ENCODE peak calls at places on chromosomes 4 and X, in ten cellular contexts. One of them, this sample, is unnamed.

GRCh38 chr4:109174224-109174953 is 128.1 kb downstream of the COL25A1 start:
- DNase-seq in neural crest cell: no peak
- DNase-seq in left lung: no peak
- DNase-seq in A673: no peak
- DNase-seq in GM12865: no peak
- DNase-seq in uterus: no peak
- DNase-seq in psoas muscle: no peak
- DNase-seq in testis: no peak
- DNase-seq in keratinocyte: no peak
- DNase-seq in Calu3: no peak
- DNase-seq in this sample: no peak

GRCh38 chrX:45083314-45083713 is 117.4 kb downstream of the DIPK2B start:
- DNase-seq in Calu3: no peak
- DNase-seq in neural crest cell: no peak
- DNase-seq in A673: no peak
- DNase-seq in psoas muscle: no peak
- DNase-seq in testis: no peak
- DNase-seq in keratinocyte: no peak
- DNase-seq in uterus: no peak
- DNase-seq in left lung: no peak
- DNase-seq in GM12865: no peak
- DNase-seq in this sample: no peak

GRCh38 chr4:107546637-107547036 is 173.4 kb downstream of the PAPSS1 start:
- DNase-seq in A673: peak; percentile 43
- DNase-seq in testis: no peak
- DNase-seq in neural crest cell: no peak
- DNase-seq in GM12865: no peak
- DNase-seq in keratinocyte: peak; percentile 33
- DNase-seq in Calu3: no peak
- DNase-seq in psoas muscle: no peak
- DNase-seq in uterus: no peak
- DNase-seq in left lung: no peak
- DNase-seq in this sample: no peak

GRCh38 chr4:183600189-183600685 is 58.7 kb downstream of the RWDD4 start:
- DNase-seq in A673: peak; percentile 28
- DNase-seq in neural crest cell: no peak
- DNase-seq in uterus: no peak
- DNase-seq in testis: no peak
- DNase-seq in psoas muscle: no peak
- DNase-seq in Calu3: no peak
- DNase-seq in left lung: no peak
- DNase-seq in keratinocyte: no peak
- DNase-seq in GM12865: peak; percentile 9
- DNase-seq in this sample: no peak

GRCh38 chr4:17059192-17059634 is 160.8 kb upstream of the LDB2 start:
- DNase-seq in neural crest cell: no peak
- DNase-seq in uterus: peak; percentile 63
- DNase-seq in Calu3: no peak
- DNase-seq in keratinocyte: no peak
- DNase-seq in psoas muscle: peak; percentile 49
- DNase-seq in left lung: no peak
- DNase-seq in A673: peak; percentile 19
- DNase-seq in GM12865: no peak
- DNase-seq in testis: peak; percentile 56
- DNase-seq in this sample: peak; percentile 12

GRCh38 chrX:34197946-34198345 is 65.8 kb upstream of the FAM47A start:
- DNase-seq in Calu3: no peak
- DNase-seq in keratinocyte: no peak
- DNase-seq in neural crest cell: no peak
- DNase-seq in psoas muscle: no peak
- DNase-seq in left lung: no peak
- DNase-seq in A673: no peak
- DNase-seq in testis: no peak
- DNase-seq in GM12865: no peak
- DNase-seq in uterus: no peak
- DNase-seq in this sample: no peak

GRCh38 chr4:125388653-125389052 is 73.9 kb downstream of the FAT4 start:
- DNase-seq in neural crest cell: no peak
- DNase-seq in left lung: no peak
- DNase-seq in keratinocyte: no peak
- DNase-seq in A673: peak; percentile 30
- DNase-seq in GM12865: no peak
- DNase-seq in psoas muscle: no peak
- DNase-seq in testis: no peak
- DNase-seq in Calu3: no peak
- DNase-seq in uterus: no peak
- DNase-seq in this sample: peak; percentile 50

GRCh38 chrX:149908727-149909126 is 20.6 kb upstream of the HSFX4 start:
- DNase-seq in GM12865: no peak
- DNase-seq in neural crest cell: no peak
- DNase-seq in testis: no peak
- DNase-seq in left lung: no peak
- DNase-seq in keratinocyte: no peak
- DNase-seq in Calu3: no peak
- DNase-seq in A673: no peak
- DNase-seq in psoas muscle: no peak
- DNase-seq in uterus: no peak
- DNase-seq in this sample: no peak

GRCh38 chrX:46840946-46841740 is 4.3 kb downstream of the RP2 start:
- DNase-seq in neural crest cell: no peak
- DNase-seq in left lung: no peak
- DNase-seq in A673: peak; percentile 37
- DNase-seq in testis: peak; percentile 20
- DNase-seq in uterus: no peak
- DNase-seq in psoas muscle: no peak
- DNase-seq in keratinocyte: no peak
- DNase-seq in GM12865: peak; percentile 11
- DNase-seq in Calu3: no peak
- DNase-seq in this sample: no peak

GRCh38 chr4:151276787-151277557 is at the start of gene PRSS48:
- DNase-seq in keratinocyte: no peak
- DNase-seq in psoas muscle: peak; percentile 78
- DNase-seq in A673: peak; percentile 74
- DNase-seq in GM12865: peak; percentile 56
- DNase-seq in neural crest cell: peak; percentile 63
- DNase-seq in testis: peak; percentile 75
- DNase-seq in Calu3: peak; percentile 73
- DNase-seq in left lung: peak; percentile 82
- DNase-seq in uterus: peak; percentile 27
- DNase-seq in this sample: peak; percentile 42

GRCh38 chr4:20987191-20987590 is 286.9 kb downstream of the PACRGL start:
- DNase-seq in psoas muscle: no peak
- DNase-seq in neural crest cell: no peak
- DNase-seq in testis: no peak
- DNase-seq in A673: no peak
- DNase-seq in keratinocyte: no peak
- DNase-seq in GM12865: no peak
- DNase-seq in left lung: no peak
- DNase-seq in uterus: no peak
- DNase-seq in Calu3: no peak
- DNase-seq in this sample: no peak

GRCh38 chrX:69238153-69238959 is 73.1 kb upstream of the PJA1 start:
- DNase-seq in uterus: no peak
- DNase-seq in keratinocyte: no peak
- DNase-seq in psoas muscle: peak; percentile 77
- DNase-seq in GM12865: no peak
- DNase-seq in A673: no peak
- DNase-seq in left lung: no peak
- DNase-seq in testis: no peak
- DNase-seq in Calu3: no peak
- DNase-seq in neural crest cell: no peak
- DNase-seq in this sample: no peak

GRCh38 chr4:158811216-158811540 is 42.4 kb downstream of the FNIP2 start:
- DNase-seq in A673: no peak
- DNase-seq in keratinocyte: no peak
- DNase-seq in left lung: no peak
- DNase-seq in neural crest cell: no peak
- DNase-seq in psoas muscle: no peak
- DNase-seq in Calu3: no peak
- DNase-seq in uterus: no peak
- DNase-seq in testis: no peak
- DNase-seq in GM12865: no peak
- DNase-seq in this sample: no peak

GRCh38 chr4:158811704-158812103 is 42.9 kb downstream of the FNIP2 start:
- DNase-seq in keratinocyte: no peak
- DNase-seq in testis: no peak
- DNase-seq in Calu3: no peak
- DNase-seq in psoas muscle: peak; percentile 55
- DNase-seq in A673: peak; percentile 68
- DNase-seq in uterus: no peak
- DNase-seq in neural crest cell: no peak
- DNase-seq in left lung: no peak
- DNase-seq in GM12865: no peak
- DNase-seq in this sample: no peak

GRCh38 chr4:158812543-158812942 is 43.7 kb downstream of the FNIP2 start:
- DNase-seq in keratinocyte: no peak
- DNase-seq in uterus: no peak
- DNase-seq in neural crest cell: no peak
- DNase-seq in GM12865: no peak
- DNase-seq in Calu3: no peak
- DNase-seq in testis: no peak
- DNase-seq in psoas muscle: no peak
- DNase-seq in left lung: no peak
- DNase-seq in A673: no peak
- DNase-seq in this sample: no peak

GRCh38 chr4:158813113-158813512 is 44.3 kb downstream of the FNIP2 start:
- DNase-seq in testis: no peak
- DNase-seq in Calu3: no peak
- DNase-seq in neural crest cell: no peak
- DNase-seq in left lung: no peak
- DNase-seq in keratinocyte: no peak
- DNase-seq in A673: no peak
- DNase-seq in psoas muscle: no peak
- DNase-seq in uterus: no peak
- DNase-seq in GM12865: no peak
- DNase-seq in this sample: no peak

DNA sequence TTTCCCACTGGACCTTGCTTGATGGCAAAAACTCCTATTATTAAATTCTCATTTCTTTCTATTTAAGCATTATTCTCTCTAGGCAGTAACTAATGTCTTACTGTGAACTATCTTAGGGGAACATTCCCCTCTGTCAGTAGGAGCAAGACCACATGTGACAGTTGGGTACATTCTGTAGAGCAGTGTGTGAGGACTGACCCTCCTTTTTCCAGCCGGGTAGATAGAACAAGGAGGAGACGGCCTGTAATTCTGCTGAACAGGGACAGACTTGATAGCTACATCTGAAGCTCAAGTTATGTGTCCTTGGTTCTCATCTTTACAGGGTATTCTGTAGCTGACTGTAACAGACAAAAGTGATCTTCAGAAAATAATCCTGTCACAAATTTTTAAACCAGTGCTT is 43.3 kb downstream of the FNIP2 start:
- DNase-seq in keratinocyte: no peak
- DNase-seq in GM12865: no peak
- DNase-seq in testis: no peak
- DNase-seq in neural crest cell: no peak
- DNase-seq in psoas muscle: no peak
- DNase-seq in Calu3: no peak
- DNase-seq in uterus: no peak
- DNase-seq in A673: no peak
- DNase-seq in left lung: no peak
- DNase-seq in this sample: no peak
- TF ChIP-seq CTCF in keratinocyte: no peak
- TF ChIP-seq CTCF in GM12865: no peak
- TF ChIP-seq CTCF in testis: no peak
- TF ChIP-seq CTCF in neural crest cell: no peak
- TF ChIP-seq CTCF in psoas muscle: no peak
- TF ChIP-seq CTCF in Calu3: no peak
- TF ChIP-seq CTCF in uterus: no peak
- TF ChIP-seq CTCF in A673: no peak
- TF ChIP-seq CTCF in left lung: no peak
- TF ChIP-seq CTCF in this sample: no peak

DNA sequence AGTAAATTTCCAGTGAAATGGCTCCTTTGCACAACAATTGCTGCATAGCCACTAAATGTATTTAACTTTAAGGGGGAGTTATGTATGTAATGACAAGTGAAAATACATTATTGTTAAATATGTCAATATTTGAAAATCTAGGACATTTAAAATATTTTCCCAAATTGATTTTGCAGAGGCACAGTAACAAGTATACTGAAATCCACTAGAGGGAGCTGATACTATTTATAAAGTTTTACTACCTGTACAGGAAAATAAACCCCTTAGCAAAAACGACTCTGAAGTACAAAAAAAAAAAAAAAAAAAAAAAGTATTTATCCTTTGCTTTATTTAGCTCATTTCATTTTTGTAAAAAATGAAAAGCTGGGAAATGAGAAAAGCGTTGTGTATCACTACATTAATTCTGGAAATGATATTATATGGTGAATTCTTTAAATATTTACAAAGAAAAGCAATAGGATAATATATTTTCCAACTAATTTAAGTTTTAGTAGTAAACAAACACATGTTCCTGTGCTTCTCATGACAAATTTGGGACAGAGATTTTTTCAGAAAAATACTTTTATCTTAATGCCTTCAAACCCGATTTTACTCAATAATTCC is 727.7 kb downstream of the DMD start:
- DNase-seq in neural crest cell: no peak
- DNase-seq in keratinocyte: no peak
- DNase-seq in uterus: no peak
- DNase-seq in A673: peak; percentile 9
- DNase-seq in GM12865: no peak
- DNase-seq in psoas muscle: no peak
- DNase-seq in testis: no peak
- DNase-seq in Calu3: no peak
- DNase-seq in left lung: no peak
- DNase-seq in this sample: no peak
- TF ChIP-seq CTCF in neural crest cell: peak; percentile 76
- TF ChIP-seq CTCF in keratinocyte: peak; percentile 13
- TF ChIP-seq CTCF in uterus: no peak
- TF ChIP-seq CTCF in A673: peak; percentile 52
- TF ChIP-seq CTCF in GM12865: no peak
- TF ChIP-seq CTCF in psoas muscle: no peak
- TF ChIP-seq CTCF in testis: no peak
- TF ChIP-seq CTCF in Calu3: no peak
- TF ChIP-seq CTCF in left lung: no peak
- TF ChIP-seq CTCF in this sample: peak; percentile 46

DNA sequence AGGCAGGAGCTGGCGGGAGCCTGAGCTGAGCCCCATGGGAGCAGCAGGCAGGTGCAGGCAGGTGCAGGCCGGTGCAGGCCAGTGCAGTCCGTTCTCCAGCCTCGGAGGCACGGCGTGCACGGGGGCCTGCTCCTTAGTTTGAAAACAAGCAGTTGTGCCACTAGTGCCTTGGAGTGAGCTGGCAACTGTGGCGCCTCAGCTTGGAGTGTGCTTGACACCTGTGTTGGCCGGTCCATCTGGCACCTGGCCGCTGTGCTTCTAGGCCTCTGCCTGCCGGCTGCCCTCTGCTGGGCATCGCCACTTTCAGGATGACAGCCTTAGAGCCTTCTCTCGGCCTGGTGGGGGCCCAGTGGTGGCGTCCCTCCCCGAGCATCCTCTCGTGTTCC is 47.9 kb downstream of the RGS12 start:
- DNase-seq in GM12865: no peak
- DNase-seq in A673: no peak
- DNase-seq in testis: no peak
- DNase-seq in left lung: peak; percentile 90
- DNase-seq in neural crest cell: no peak
- DNase-seq in Calu3: no peak
- DNase-seq in psoas muscle: peak; percentile 92
- DNase-seq in keratinocyte: no peak
- DNase-seq in uterus: no peak
- DNase-seq in this sample: no peak
- TF ChIP-seq CTCF in GM12865: no peak
- TF ChIP-seq CTCF in A673: no peak
- TF ChIP-seq CTCF in testis: no peak
- TF ChIP-seq CTCF in left lung: no peak
- TF ChIP-seq CTCF in neural crest cell: no peak
- TF ChIP-seq CTCF in Calu3: no peak
- TF ChIP-seq CTCF in psoas muscle: peak; percentile 57
- TF ChIP-seq CTCF in keratinocyte: peak; percentile 36
- TF ChIP-seq CTCF in uterus: no peak
- TF ChIP-seq CTCF in this sample: no peak

GRCh38 chrX:76220856-76221255 is 48.0 kb downstream of the PBDC1 start:
- DNase-seq in Calu3: no peak
- DNase-seq in keratinocyte: no peak
- DNase-seq in psoas muscle: no peak
- DNase-seq in A673: no peak
- DNase-seq in left lung: no peak
- DNase-seq in GM12865: no peak
- DNase-seq in testis: no peak
- DNase-seq in neural crest cell: no peak
- DNase-seq in uterus: no peak
- DNase-seq in this sample: no peak
- TF ChIP-seq CTCF in Calu3: no peak
- TF ChIP-seq CTCF in keratinocyte: no peak
- TF ChIP-seq CTCF in psoas muscle: no peak
- TF ChIP-seq CTCF in A673: no peak
- TF ChIP-seq CTCF in left lung: no peak
- TF ChIP-seq CTCF in GM12865: no peak
- TF ChIP-seq CTCF in testis: no peak
- TF ChIP-seq CTCF in neural crest cell: no peak
- TF ChIP-seq CTCF in uterus: no peak
- TF ChIP-seq CTCF in this sample: no peak

This sample was measured in HFFc6.